ENCODE peak calls at places on chromosome 12, in five cellular contexts. E is GM10248; Z is HEK293T; M is stimulated activated CD4-positive, alpha-beta T cell treated with anti-CD3 and anti-CD28 coated beads, TNF-alpha, amount 100 ng/mL, for 4 hours; K is hypothalamus. C is an unnamed sample.
A peak's percentile ranks its signal among the peaks of the same experiment; 100 is the strongest.

GRCh38 chr12:22459872-22460490 is 84.4 kb downstream of the C2CD5 start:
- DNase-seq in K (no peak), Z (peak; percentile 40), E (peak; percentile 17), M (no peak), C (no peak)

GRCh38 chr12:88153959-88154358 is 11.9 kb downstream of the TMTC3 start:
- DNase-seq in M (no peak), Z (no peak), E (no peak), K (no peak), C (no peak)

GRCh38 chr12:115207216-115207915 is 523.4 kb upstream of the TBX3 start:
- DNase-seq in Z (no peak), K (no peak), E (no peak), M (no peak), C (no peak)

GRCh38 chr12:2856051-2856450 is 788 bp downstream of the TEX52 start:
- DNase-seq in M (no peak), Z (no peak), K (no peak), E (no peak), C (no peak)

GRCh38 chr12:66237505-66238175 is 48.6 kb downstream of the IRAK3 start:
- DNase-seq in K (no peak), E (no peak), Z (peak; percentile 17), M (no peak), C (no peak)

GRCh38 chr12:105948331-105948730 is 190.4 kb downstream of the NUAK1 start:
- DNase-seq in Z (no peak), E (no peak), K (no peak), M (no peak), C (no peak)

GRCh38 chr12:79174656-79175055 is 310.1 kb downstream of the SYT1 start:
- DNase-seq in K (no peak), M (no peak), Z (peak; percentile 7), E (no peak), C (no peak)

GRCh38 chr12:51820721-51821422 is 27.6 kb downstream of the FIGNL2 start:
- DNase-seq in K (peak; percentile 43), Z (peak; percentile 62), E (peak; percentile 55), M (peak; percentile 72), C (peak; percentile 91)

GRCh38 chr12:7588703-7589329 is 76.9 kb downstream of the APOBEC1 start:
- DNase-seq in Z (peak; percentile 57), K (no peak), M (no peak), E (peak; percentile 50), C (no peak)

GRCh38 chr12:130715150-130715995 is 726 bp downstream of the RIMBP2 start:
- DNase-seq in E (no peak), M (no peak), K (no peak), Z (no peak), C (no peak)

GRCh38 chr12:41486718-41487117 is 298.6 kb downstream of the PDZRN4 start:
- DNase-seq in Z (no peak), M (no peak), K (no peak), E (no peak), C (no peak)

GRCh38 chr12:48197549-48197966 is 5.5 kb downstream of the OR10AD1 start:
- DNase-seq in M (no peak), E (peak; percentile 48), K (no peak), Z (peak; percentile 45), C (no peak)

GRCh38 chr12:49920915-49921286 is 17.2 kb upstream of the FAIM2 start:
- DNase-seq in E (no peak), M (no peak), Z (no peak), K (no peak), C (no peak)